ENCODE peak calls at places on chromosomes 16 and 17, in six cellular contexts. U is A549, M is endothelial cell of umbilical vein, N is HepG2, E is GM12878, R is K562. O is an unnamed sample.
A peak's percentile ranks its signal among the peaks of the same experiment; 100 is the strongest.

GRCh38 chr16:53893731-53894435 is 189.9 kb downstream of the FTO start:
- DNase-seq in U (no peak), N (no peak), E (no peak), R (no peak), M (peak; percentile 70), O (no peak)

GRCh38 chr17:77308768-77309726 is 168.3 kb downstream of the SEC14L1 start:
- DNase-seq in M (no peak), U (no peak), N (no peak), R (no peak), E (no peak), O (peak; percentile 80)

GRCh38 chr17:46157443-46158107 is 35.7 kb downstream of the KANSL1 start:
- DNase-seq in U (no peak), E (no peak), M (peak; percentile 63), R (no peak), N (no peak), O (no peak)

GRCh38 chr17:57210224-57210553 is 46.1 kb upstream of the MSI2 start:
- DNase-seq in R (no peak), N (no peak), U (no peak), M (no peak), E (no peak), O (no peak)

GRCh38 chr16:57115504-57116182 is 23.3 kb downstream of the CPNE2 start:
- DNase-seq in N (no peak), U (no peak), M (no peak), E (no peak), R (no peak), O (no peak)

GRCh38 chr16:49527621-49528020 is 154.0 kb downstream of the C16orf78 start:
- DNase-seq in U (no peak), N (no peak), R (no peak), M (no peak), E (no peak), O (no peak)

GRCh38 chr16:4109250-4109736 is 6.9 kb downstream of the ADCY9 start:
- DNase-seq in N (peak; percentile 98), R (no peak), U (peak; percentile 48), E (no peak), M (no peak), O (no peak)

GRCh38 chr16:11914210-11914758 is 1.5 kb downstream of the GSPT1 start:
- DNase-seq in E (no peak), N (no peak), M (peak; percentile 55), U (no peak), R (no peak), O (peak; percentile 18)

GRCh38 chr17:4673986-4674770 is 29.8 kb downstream of the PELP1 start:
- DNase-seq in R (no peak), N (no peak), M (no peak), E (no peak), U (no peak), O (no peak)

GRCh38 chr17:64196626-64197025 is 66.4 kb downstream of the TEX2 start:
- DNase-seq in M (no peak), E (no peak), U (no peak), N (no peak), R (no peak), O (no peak)

GRCh38 chr17:19724501-19725420 is 8.4 kb upstream of the SLC47A2 start:
- DNase-seq in E (no peak), R (no peak), N (no peak), U (no peak), M (peak; percentile 44), O (peak; percentile 49)

GRCh38 chr16:35186045-35186759 is 1726.8 kb downstream of the TP53TG3F start:
- DNase-seq in N (no peak), M (no peak), R (no peak), U (no peak), E (no peak), O (no peak)

GRCh38 chr17:71494045-71494444 is 626.8 kb upstream of the SOX9 start:
- DNase-seq in U (no peak), N (no peak), M (no peak), E (no peak), R (no peak), O (no peak)

GRCh38 chr16:21302898-21303528 is 24.9 kb upstream of the CRYM start:
- DNase-seq in E (peak; percentile 55), M (no peak), R (peak; percentile 33), N (no peak), U (peak; percentile 35), O (peak; percentile 2)

GRCh38 chr17:34519286-34519685 is 60.1 kb upstream of the TMEM132E start:
- DNase-seq in R (peak; percentile 75), U (no peak), M (peak; percentile 2), E (no peak), N (peak; percentile 8), O (peak; percentile 46)

GRCh38 chr17:46865100-46865499 is 13.7 kb downstream of the WNT9B start:
- DNase-seq in E (no peak), M (no peak), N (no peak), U (no peak), R (no peak), O (peak; percentile 59)

GRCh38 chr17:5785867-5786509 is 201.7 kb upstream of the NLRP1 start:
- DNase-seq in E (peak; percentile 59), M (peak; percentile 48), N (no peak), U (no peak), R (no peak), O (peak; percentile 6)

GRCh38 chr17:39595928-39596327 is 11.8 kb downstream of the NEUROD2 start:
- DNase-seq in M (no peak), U (no peak), E (no peak), R (no peak), N (no peak), O (no peak)

GRCh38 chr17:12402963-12403622 is 262.6 kb upstream of the MYOCD start:
- DNase-seq in M (no peak), N (no peak), U (peak; percentile 52), E (no peak), R (no peak), O (no peak)

GRCh38 chr17:8087942-8088230 is 370 bp upstream of the ALOX12B start:
- DNase-seq in E (no peak), U (no peak), N (no peak), M (no peak), R (no peak), O (no peak)

GRCh38 chr17:15398291-15398690 is 56.9 kb upstream of the TEKT3 start:
- DNase-seq in N (no peak), E (no peak), M (peak; percentile 51), R (no peak), U (no peak), O (peak; percentile 75)

GRCh38 chr16:61530697-61531096 is 505.5 kb downstream of the CDH8 start:
- DNase-seq in U (no peak), N (no peak), R (no peak), M (no peak), E (no peak), O (no peak)

GRCh38 chr16:25256821-25257503 is 683 bp downstream of the ZKSCAN2 start:
- DNase-seq in U (peak; percentile 31), N (peak; percentile 40), E (no peak), M (no peak), R (peak; percentile 40), O (peak; percentile 46)

GRCh38 chr17:47265983-47266541 is 12.4 kb downstream of the ITGB3 start:
- DNase-seq in M (peak; percentile 43), N (peak; percentile 48), E (no peak), U (no peak), R (peak; percentile 57), O (peak; percentile 42)

GRCh38 chr17:77365584-77366186 is 224.9 kb downstream of the SEC14L1 start:
- DNase-seq in N (no peak), U (peak; percentile 80), R (no peak), M (peak; percentile 33), E (no peak), O (peak; percentile 86)

GRCh38 chr16:11560701-11561439 is 25.8 kb downstream of the LITAF start:
- DNase-seq in U (no peak), E (no peak), R (no peak), M (peak; percentile 54), N (no peak), O (no peak)

GRCh38 chr17:9252525-9252924 is 231.2 kb downstream of the NTN1 start:
- DNase-seq in R (no peak), M (no peak), N (no peak), E (no peak), U (no peak), O (no peak)

GRCh38 chr17:17757944-17758343 is 76.7 kb downstream of the RAI1 start:
- DNase-seq in E (no peak), N (no peak), R (no peak), M (no peak), U (no peak), O (no peak)

GRCh38 chr17:17759164-17759563 is 77.6 kb downstream of the SREBF1 start:
- DNase-seq in R (no peak), E (no peak), U (no peak), N (no peak), M (no peak), O (no peak)

GRCh38 chr17:17757391-17757791 is 76.1 kb downstream of the RAI1 start:
- DNase-seq in E (no peak), U (no peak), N (no peak), M (no peak), R (no peak), O (peak; percentile 42)

GRCh38 chr17:17760872-17761550 is 75.8 kb downstream of the SREBF1 start:
- DNase-seq in U (no peak), R (no peak), M (no peak), N (no peak), E (no peak), O (no peak)

GRCh38 chr17:17758443-17758842 is 77.2 kb downstream of the RAI1 start:
- DNase-seq in M (no peak), N (no peak), R (no peak), U (no peak), E (no peak), O (no peak)
- TF ChIP-seq MYC in M (no peak), N (no peak), R (no peak), U (no peak), E (no peak), O (no peak)

GRCh38 chr16:2701713-2702437 is 18.1 kb downstream of the PRSS27 start:
- DNase-seq in U (no peak), E (no peak), M (no peak), R (no peak), N (no peak), O (no peak)

GRCh38 chr16:2702438-2702825 is 17.6 kb downstream of the PRSS27 start:
- DNase-seq in R (no peak), E (no peak), M (no peak), N (no peak), U (no peak), O (no peak)

GRCh38 chr16:2704166-2704982 is 15.7 kb downstream of the PRSS27 start:
- DNase-seq in U (no peak), M (no peak), N (no peak), R (no peak), E (no peak), O (no peak)

GRCh38 chr16:2704983-2705275 is 15.1 kb downstream of the PRSS27 start:
- DNase-seq in U (no peak), E (no peak), M (no peak), N (no peak), R (no peak), O (no peak)

GRCh38 chr16:2702871-2703745 is 16.9 kb downstream of the PRSS27 start:
- DNase-seq in R (no peak), M (no peak), E (no peak), U (no peak), N (no peak), O (no peak)
- TF ChIP-seq CTCF in R (no peak), M (no peak), E (no peak), U (no peak), N (no peak), O (no peak)

GRCh38 chr17:28576758-28577465 is at the start of gene ALDOC:
- DNase-seq in R (peak; percentile 100), U (peak; percentile 95), N (peak; percentile 86), M (peak; percentile 89), E (peak; percentile 88), O (peak; percentile 97)
- H3K4me3 ChIP-seq in R (peak within 1 kb of the TSS; percentile 44), U (no peak within 1 kb of the TSS), N (peak within 1 kb of the TSS; percentile 29), M (peak within 1 kb of the TSS; percentile 14), E (peak within 1 kb of the TSS; percentile 66), O (peak within 1 kb of the TSS; percentile 4)

GRCh38 chr16:1324286-1324826 is 9.1 kb upstream of the BAIAP3 start:
- DNase-seq in N (no peak), M (no peak), R (no peak), E (no peak), U (no peak), O (no peak)
- TF ChIP-seq MYC in N (no peak), M (no peak), R (no peak), E (no peak), U (no peak), O (no peak)